ENCODE peak calls at places on chromosome 9, in six cellular contexts. E, O, I, Q, G and R are unnamed samples.

GRCh38 chr9:98329281-98329680 is 73.8 kb upstream of the TBC1D2 start:
- DNase-seq in Q (no peak), E (no peak), G (no peak), I (no peak), O (no peak), R (no peak)

GRCh38 chr9:133787749-133788015 is 49.5 kb upstream of the SARDH start:
- DNase-seq in O (no peak), E (no peak), Q (no peak), I (peak), G (peak), R (peak)

GRCh38 chr9:127720031-127720864 is 4.4 kb downstream of the TTC16 start:
- DNase-seq in O (no peak), Q (peak), G (no peak), I (no peak), E (no peak), R (no peak)

GRCh38 chr9:137267933-137268355 is 9.6 kb upstream of the TOR4A start:
- DNase-seq in G (no peak), E (no peak), I (no peak), Q (no peak), O (no peak), R (no peak)

GRCh38 chr9:111959960-111960359 is 63.3 kb downstream of the UGCG start:
- DNase-seq in E (no peak), Q (no peak), O (no peak), G (no peak), I (no peak), R (no peak)

GRCh38 chr9:93976973-93977372 is 21.8 kb upstream of the BARX1 start:
- DNase-seq in O (no peak), Q (no peak), I (no peak), E (no peak), G (no peak), R (no peak)

GRCh38 chr9:133702798-133703570 is 35.2 kb downstream of the SARDH start:
- DNase-seq in E (no peak), G (no peak), Q (peak), O (no peak), I (no peak), R (peak)

GRCh38 chr9:94586814-94587213 is 6.8 kb downstream of the FBP2 start:
- DNase-seq in I (no peak), Q (peak), O (no peak), E (no peak), G (no peak), R (no peak)

GRCh38 chr9:138048184-138048583 is 170.6 kb downstream of the CACNA1B start:
- DNase-seq in Q (no peak), I (no peak), E (no peak), O (no peak), G (no peak), R (peak)

GRCh38 chr9:82183181-82183860 is 194.7 kb downstream of the SPATA31D1 start:
- DNase-seq in G (no peak), O (no peak), I (no peak), Q (no peak), E (no peak), R (no peak)

GRCh38 chr9:34382054-34382453 is 5.4 kb upstream of the MYORG start:
- DNase-seq in O (no peak), I (no peak), G (no peak), E (no peak), Q (no peak), R (no peak)

GRCh38 chr9:16329699-16330113 is 540.8 kb downstream of the BNC2 start:
- DNase-seq in I (peak), Q (no peak), E (no peak), G (no peak), O (no peak), R (no peak)

GRCh38 chr9:126392662-126393383 is 66.2 kb downstream of the MVB12B start:
- DNase-seq in G (no peak), O (no peak), I (no peak), Q (no peak), E (peak), R (peak)

GRCh38 chr9:109981091-109981490 is 201.1 kb downstream of the PALM2AKAP2 start:
- DNase-seq in O (no peak), I (no peak), E (no peak), Q (no peak), G (no peak), R (no peak)

GRCh38 chr9:73863924-73864323 is 633.2 kb upstream of the RORB start:
- DNase-seq in I (no peak), O (no peak), Q (no peak), G (no peak), E (no peak), R (no peak)

GRCh38 chr9:73742412-73742811 is 590.7 kb downstream of the ANXA1 start:
- DNase-seq in O (no peak), Q (no peak), G (no peak), E (peak), I (no peak), R (no peak)

GRCh38 chr9:118473527-118473926 is 769.3 kb downstream of the TLR4 start:
- DNase-seq in O (no peak), Q (no peak), E (no peak), G (no peak), I (no peak), R (no peak)

GRCh38 chr9:120463765-120464164 is 116.2 kb downstream of the CDK5RAP2 start:
- DNase-seq in I (no peak), O (no peak), G (no peak), E (no peak), Q (no peak), R (no peak)

GRCh38 chr9:116094846-116095245 is 58.7 kb upstream of the PAPPA start:
- DNase-seq in G (no peak), E (no peak), O (no peak), I (no peak), Q (no peak), R (no peak)

GRCh38 chr9:14066032-14066431 is 247.9 kb downstream of the NFIB start:
- DNase-seq in I (no peak), O (no peak), G (no peak), E (no peak), Q (no peak), R (no peak)

GRCh38 chr9:124818431-124819281 is 34.6 kb upstream of the WDR38 start:
- DNase-seq in O (no peak), Q (no peak), E (no peak), I (no peak), G (no peak), R (no peak)

GRCh38 chr9:13268469-13268868 is 11.0 kb downstream of the MPDZ start:
- DNase-seq in I (no peak), E (no peak), G (no peak), Q (no peak), O (no peak), R (no peak)

GRCh38 chr9:109986423-109987055 is 206.5 kb downstream of the PALM2AKAP2 start:
- DNase-seq in O (no peak), G (no peak), E (no peak), I (no peak), Q (peak), R (no peak)

GRCh38 chr9:93255994-93256877 is 72.3 kb downstream of the WNK2 start:
- DNase-seq in G (no peak), I (no peak), O (no peak), E (no peak), Q (no peak), R (peak)

GRCh38 chr9:96327694-96328352 is 25.8 kb upstream of the HSD17B3 start:
- DNase-seq in O (no peak), G (no peak), I (no peak), Q (peak), E (peak), R (peak)

GRCh38 chr9:35112257-35113020 is 3.2 kb downstream of the ATOSB start:
- DNase-seq in G (no peak), E (no peak), Q (no peak), O (no peak), I (no peak), R (peak)

GRCh38 chr9:137428841-137429545 is 5.8 kb downstream of the NOXA1 start:
- DNase-seq in O (no peak), Q (no peak), G (no peak), I (no peak), E (no peak), R (no peak)

GRCh38 chr9:107700902-107701301 is 211.3 kb upstream of the KLF4 start:
- DNase-seq in I (no peak), Q (no peak), O (no peak), E (no peak), G (no peak), R (no peak)

GRCh38 chr9:27671591-27671990 is 98.3 kb upstream of the C9orf72 start:
- DNase-seq in Q (no peak), E (no peak), G (no peak), O (no peak), I (no peak), R (no peak)

GRCh38 chr9:131668439-131669233 is 71.2 kb downstream of the RAPGEF1 start:
- DNase-seq in E (no peak), G (no peak), O (peak), I (no peak), Q (peak), R (no peak)

GRCh38 chr9:135077497-135078200 is 9.8 kb upstream of the OLFM1 start:
- DNase-seq in I (no peak), O (no peak), G (peak), Q (no peak), E (no peak), R (peak)

GRCh38 chr9:132795511-132796303 is 82.4 kb downstream of the AK8 start:
- DNase-seq in I (no peak), Q (no peak), O (no peak), E (no peak), G (peak), R (no peak)

GRCh38 chr9:128555180-128555721 is 2.9 kb downstream of the SPTAN1 start:
- DNase-seq in O (no peak), E (no peak), I (no peak), Q (no peak), G (no peak), R (no peak)

GRCh38 chr9:136902259-136902821 is 16.0 kb downstream of the TRAF2 start:
- DNase-seq in I (peak), G (no peak), O (peak), E (peak), Q (peak), R (peak)